ENCODE peak calls at places on chromosomes 6 and 20, in eight cellular contexts. E, F, Z, W, J, S, X and V are unnamed samples.

GRCh38 chr6:84791233-84791632 is 26.8 kb upstream of the TBX18 start:
- DNase-seq in E (no peak), F (peak; percentile 48), Z (no peak), W (no peak), J (no peak), S (no peak), X (no peak), V (no peak)

GRCh38 chr6:53032853-53033252 is 32.4 kb upstream of the FBXO9 start:
- DNase-seq in E (no peak), F (peak; percentile 56), Z (no peak), W (no peak), J (peak; percentile 67), S (no peak), X (no peak), V (no peak)

GRCh38 chr6:125985522-125985921 is 818 bp upstream of the TRMT11 start:
- DNase-seq in E (no peak), F (no peak), Z (no peak), W (no peak), J (no peak), S (no peak), X (no peak), V (no peak)

GRCh38 chr6:25961619-25962367 is 809 bp upstream of the TRIM38 start:
- DNase-seq in E (no peak), F (peak; percentile 9), Z (no peak), W (peak; percentile 3), J (no peak), S (no peak), X (no peak), V (no peak)

GRCh38 chr6:34315780-34316179 is 67.0 kb upstream of the SMIM29 start:
- DNase-seq in E (no peak), F (no peak), Z (no peak), W (no peak), J (no peak), S (no peak), X (no peak), V (no peak)

GRCh38 chr6:129713806-129714338 is 3.9 kb upstream of the ARHGAP18 start:
- DNase-seq in E (no peak), F (no peak), Z (no peak), W (no peak), J (no peak), S (no peak), X (no peak), V (no peak)

GRCh38 chr6:152824666-152825065 is 74.1 kb downstream of the VIP start:
- DNase-seq in E (no peak), F (no peak), Z (no peak), W (no peak), J (no peak), S (no peak), X (no peak), V (no peak)

GRCh38 chr6:170344631-170345576 is 38.3 kb downstream of the FAM120B start:
- DNase-seq in E (no peak), F (peak; percentile 52), Z (peak; percentile 58), W (peak; percentile 53), J (peak; percentile 61), S (no peak), X (no peak), V (peak; percentile 46)

GRCh38 chr6:31247813-31248212 is 24.1 kb downstream of the HLA-C start:
- DNase-seq in E (no peak), F (no peak), Z (no peak), W (no peak), J (no peak), S (no peak), X (no peak), V (no peak)

GRCh38 chr20:5090191-5090590 is 29.6 kb downstream of the PCNA start:
- DNase-seq in E (no peak), F (no peak), Z (peak; percentile 23), W (no peak), J (no peak), S (no peak), X (no peak), V (no peak)

DNA sequence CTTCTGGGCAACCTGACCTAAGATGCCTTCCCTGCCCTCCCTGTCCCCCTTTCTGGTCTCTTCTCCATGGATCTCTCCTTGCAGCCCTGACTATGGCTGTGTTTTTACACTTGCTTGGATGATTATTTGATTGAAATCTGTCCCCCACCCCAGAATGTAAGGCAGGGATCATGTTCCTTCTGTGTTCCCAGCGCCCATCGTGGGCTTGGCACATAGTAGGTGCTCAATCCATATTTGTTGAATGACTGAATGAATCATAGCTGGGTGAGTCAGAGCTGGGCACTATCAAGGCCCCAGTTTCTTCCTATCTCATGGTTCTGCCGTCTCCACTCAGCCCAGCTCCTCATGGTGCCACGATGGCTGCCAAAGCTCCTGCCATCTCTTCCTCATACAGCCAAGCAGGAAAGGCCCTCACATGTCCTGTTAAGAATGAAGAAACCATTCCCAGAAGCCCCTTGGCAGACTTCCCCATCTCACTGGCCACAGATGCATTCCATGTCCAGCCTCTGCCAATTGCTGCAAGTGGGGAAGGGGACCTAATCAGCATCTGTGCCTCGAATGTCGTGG is 29.0 kb downstream of the CEBPB start:
- DNase-seq in E (no peak), F (no peak), Z (no peak), W (no peak), J (no peak), S (no peak), X (no peak), V (no peak)
- H3K4me1 ChIP-seq in E (peaks cover 3% of the 10 kb centered on the region), F (peaks cover 9% of the 10 kb centered on the region), Z (no peaks in the 10 kb centered on the region), W (peaks cover 17% of the 10 kb centered on the region), J (peaks cover 10% of the 10 kb centered on the region), S (no peaks in the 10 kb centered on the region), X (peaks cover 2% of the 10 kb centered on the region), V (peaks cover 5% of the 10 kb centered on the region)

GRCh38 chr6:139164001-139164400 is 29.1 kb downstream of the HECA start:
- DNase-seq in E (no peak), F (peak; percentile 7), Z (no peak), W (no peak), J (no peak), S (no peak), X (no peak), V (no peak)

GRCh38 chr6:139159016-139159415 is 24.1 kb downstream of the HECA start:
- DNase-seq in E (no peak), F (peak; percentile 62), Z (no peak), W (no peak), J (peak; percentile 34), S (no peak), X (no peak), V (no peak)

GRCh38 chr6:139165324-139165723 is 30.4 kb downstream of the HECA start:
- DNase-seq in E (no peak), F (no peak), Z (no peak), W (no peak), J (no peak), S (no peak), X (no peak), V (no peak)

GRCh38 chr6:139161817-139162284 is 27.0 kb downstream of the HECA start:
- DNase-seq in E (no peak), F (peak; percentile 25), Z (no peak), W (no peak), J (no peak), S (no peak), X (no peak), V (no peak)

DNA sequence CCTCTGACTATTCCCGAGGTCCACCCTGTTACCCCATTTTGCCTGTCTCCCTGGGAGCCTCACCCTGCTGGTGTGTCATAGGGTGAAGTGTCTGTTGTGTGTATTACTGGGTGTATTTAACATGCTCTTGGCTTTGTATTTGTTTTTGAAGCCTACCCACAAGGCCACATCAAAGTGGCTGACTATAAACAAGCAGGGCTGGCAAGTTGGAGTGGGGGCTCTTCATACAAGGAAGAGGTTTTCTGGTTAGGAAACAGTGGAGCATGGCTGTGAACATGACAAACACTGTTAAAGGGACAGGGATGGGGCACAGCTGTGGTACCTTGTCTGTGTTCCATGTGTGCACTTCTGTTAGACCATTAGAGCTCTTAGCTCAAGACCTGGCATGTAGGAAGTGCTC is 26.3 kb downstream of the HECA start:
- DNase-seq in E (no peak), F (peak; percentile 62), Z (no peak), W (no peak), J (peak; percentile 69), S (no peak), X (no peak), V (peak; percentile 19)
- H3K27ac ChIP-seq in E (no peak overlapping the region), F (no peak overlapping the region), Z (peak overlapping the region; percentile 0), W (no peak overlapping the region), J (no peak overlapping the region), S (no peak overlapping the region), X (no peak overlapping the region), V (no peak overlapping the region)

GRCh38 chr6:116374586-116374985 is 3.8 kb downstream of the DSE start:
- DNase-seq in E (no peak), F (no peak), Z (no peak), W (no peak), J (no peak), S (no peak), X (no peak), V (no peak)

GRCh38 chr6:116376149-116376548 is 5.4 kb downstream of the DSE start:
- DNase-seq in E (no peak), F (no peak), Z (no peak), W (no peak), J (no peak), S (no peak), X (no peak), V (no peak)

GRCh38 chr6:116373300-116373699 is 2.6 kb downstream of the DSE start:
- DNase-seq in E (no peak), F (peak; percentile 45), Z (no peak), W (no peak), J (peak; percentile 28), S (no peak), X (no peak), V (no peak)

GRCh38 chr6:116373940-116374339 is 3.2 kb downstream of the DSE start:
- DNase-seq in E (no peak), F (no peak), Z (no peak), W (no peak), J (no peak), S (no peak), X (no peak), V (no peak)

DNA sequence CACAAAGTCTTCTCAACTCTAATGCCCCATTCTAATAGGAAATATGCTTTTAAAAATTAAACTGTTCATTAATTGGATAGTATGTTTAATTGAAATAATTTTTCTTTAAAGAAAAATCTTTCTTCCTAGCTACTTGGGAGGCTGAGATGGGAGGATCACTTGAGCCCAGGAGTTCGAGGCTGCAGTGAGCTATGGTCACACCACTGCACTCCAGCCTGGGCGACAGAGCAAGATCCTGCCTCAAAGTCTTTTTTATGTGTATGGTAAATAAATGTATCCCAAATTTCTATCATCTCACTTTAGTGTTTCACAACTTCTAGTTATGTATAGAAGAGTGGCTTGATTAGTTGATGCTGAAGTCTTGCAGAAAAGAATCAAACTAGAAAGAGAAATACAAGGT is 4.5 kb downstream of the DSE start:
- DNase-seq in E (no peak), F (no peak), Z (no peak), W (no peak), J (no peak), S (no peak), X (no peak), V (no peak)
- H3K4me1 ChIP-seq in E (peaks cover 3% of the 10 kb centered on the region), F (peaks cover 14% of the 10 kb centered on the region), Z (no peaks in the 10 kb centered on the region), W (peaks cover 20% of the 10 kb centered on the region), J (peaks cover 8% of the 10 kb centered on the region), S (no peaks in the 10 kb centered on the region), X (no peaks in the 10 kb centered on the region), V (no peaks in the 10 kb centered on the region)

DNA sequence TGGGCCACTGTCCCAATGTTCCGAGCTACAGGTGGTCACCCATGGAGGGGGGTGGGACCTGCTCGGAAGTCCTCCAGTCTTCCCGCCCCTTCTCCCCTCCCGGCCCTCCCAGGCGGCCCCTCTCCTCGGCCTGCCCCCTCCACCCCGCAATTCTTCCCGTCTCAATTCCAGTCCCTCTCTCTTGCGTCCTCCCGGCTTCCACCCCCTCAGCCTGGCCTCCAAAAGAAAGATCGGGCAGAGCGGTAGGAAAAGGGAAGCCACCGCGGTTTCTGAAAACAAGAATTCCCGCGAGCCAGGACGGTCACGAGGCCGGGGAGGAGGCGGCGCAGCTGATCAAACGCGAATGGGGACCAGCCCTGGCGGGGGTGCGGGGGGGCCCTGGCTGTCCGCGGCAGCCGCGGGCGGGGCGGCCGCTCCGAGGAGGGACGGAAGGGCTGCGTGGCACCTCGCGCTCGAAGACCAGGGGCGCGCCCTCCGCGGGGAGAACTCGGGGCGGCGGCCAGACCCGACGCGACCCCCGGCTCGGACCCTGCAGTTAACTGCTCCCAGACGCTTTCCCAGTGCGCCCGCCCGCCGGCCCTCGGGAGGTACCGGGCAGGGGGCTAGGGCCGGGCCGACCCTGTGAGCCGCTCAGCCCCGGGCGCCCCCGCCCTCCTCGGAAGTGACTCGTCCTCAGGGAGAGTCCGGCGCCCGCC is 1.0 kb downstream of the PXDC1 start:
- DNase-seq in E (peak; percentile 89), F (peak; percentile 91), Z (peak; percentile 90), W (no peak), J (peak; percentile 72), S (peak; percentile 87), X (peak; percentile 92), V (peak; percentile 49)
- H3K27ac ChIP-seq in E (peak overlapping the region; percentile 91), F (peak overlapping the region; percentile 94), Z (peak overlapping the region; percentile 99), W (peak overlapping the region; percentile 91), J (peak overlapping the region; percentile 86), S (peak overlapping the region; percentile 95), X (peak overlapping the region; percentile 94), V (peak overlapping the region; percentile 38)